ENCODE peak calls at places on chromosomes 3 and 15, in ten cellular contexts. K is AG10803; T is astrocyte; R is AG09309; C is fibroblast of the aortic adventitia; H is progenitor cell of endocrine pancreas; L is foreskin fibroblast; N is uterus; D is activated CD8-positive, alpha-beta T cell treated with anti-CD3 and anti-CD28 coated beads for 36 hours; P is cardiac muscle cell. A is an unnamed sample.
A peak's percentile ranks its signal among the peaks of the same experiment; 100 is the strongest.

GRCh38 chr15:99105516-99106341 is 849 bp downstream of the SYNM start:
- DNase-seq in K (peak; percentile 66), T (peak; percentile 65), R (no peak), C (peak; percentile 46), H (peak; percentile 30), L (peak; percentile 68), N (peak; percentile 43), D (peak; percentile 48), P (peak; percentile 68), A (peak; percentile 81)

GRCh38 chr3:182327196-182327681 is 466.1 kb upstream of the ATP11B start:
- DNase-seq in K (peak; percentile 11), T (peak; percentile 95), R (no peak), C (no peak), H (no peak), L (no peak), N (no peak), D (no peak), P (no peak), A (no peak)

GRCh38 chr15:22241451-22241850 is 161.1 kb downstream of the OR4M2 start:
- DNase-seq in K (no peak), T (no peak), R (no peak), C (no peak), H (no peak), L (no peak), N (no peak), D (no peak), P (no peak), A (no peak)

GRCh38 chr3:14228611-14229470 is 50.2 kb downstream of the LSM3 start:
- DNase-seq in K (no peak), T (no peak), R (no peak), C (no peak), H (no peak), L (no peak), N (no peak), D (no peak), P (no peak), A (no peak)

GRCh38 chr3:180947761-180948390 is 35.4 kb downstream of the FXR1 start:
- DNase-seq in K (no peak), T (no peak), R (no peak), C (peak; percentile 8), H (no peak), L (no peak), N (no peak), D (no peak), P (no peak), A (no peak)

GRCh38 chr3:133138017-133138416 is 99.8 kb downstream of the TMEM108 start:
- DNase-seq in K (no peak), T (no peak), R (no peak), C (no peak), H (no peak), L (no peak), N (no peak), D (no peak), P (no peak), A (no peak)

GRCh38 chr3:9349321-9350117 is 13.3 kb upstream of the THUMPD3 start:
- DNase-seq in K (peak; percentile 88), T (peak; percentile 87), R (peak; percentile 75), C (peak; percentile 73), H (no peak), L (peak; percentile 97), N (no peak), D (no peak), P (peak; percentile 48), A (no peak)

GRCh38 chr3:172938788-172939187 is 188.3 kb downstream of the ECT2 start:
- DNase-seq in K (no peak), T (peak; percentile 12), R (no peak), C (peak; percentile 15), H (no peak), L (no peak), N (no peak), D (no peak), P (peak; percentile 29), A (no peak)

GRCh38 chr3:124699686-124700396 is 30.4 kb upstream of the UMPS start:
- DNase-seq in K (no peak), T (no peak), R (no peak), C (no peak), H (no peak), L (no peak), N (no peak), D (no peak), P (no peak), A (no peak)

GRCh38 chr15:80183886-80184285 is 31.1 kb downstream of the FAH start:
- DNase-seq in K (no peak), T (no peak), R (no peak), C (no peak), H (no peak), L (no peak), N (no peak), D (no peak), P (no peak), A (peak; percentile 56)

GRCh38 chr3:191138937-191139336 is 60.1 kb upstream of the OSTN start:
- DNase-seq in K (no peak), T (no peak), R (no peak), C (no peak), H (no peak), L (no peak), N (no peak), D (no peak), P (no peak), A (no peak)

GRCh38 chr15:60548101-60548500 is 69.2 kb upstream of the ICE2 start:
- DNase-seq in K (no peak), T (no peak), R (no peak), C (no peak), H (no peak), L (no peak), N (no peak), D (peak; percentile 86), P (no peak), A (no peak)

GRCh38 chr3:29334652-29335189 is 53.9 kb downstream of the RBMS3 start:
- DNase-seq in K (no peak), T (peak; percentile 41), R (no peak), C (no peak), H (no peak), L (no peak), N (no peak), D (no peak), P (no peak), A (no peak)

GRCh38 chr15:57391537-57391936 is 15.2 kb downstream of the CGNL1 start:
- DNase-seq in K (no peak), T (no peak), R (no peak), C (no peak), H (no peak), L (no peak), N (no peak), D (no peak), P (no peak), A (no peak)

GRCh38 chr15:36596915-36597314 is 17.5 kb downstream of the CDIN1 start:
- DNase-seq in K (no peak), T (no peak), R (no peak), C (no peak), H (no peak), L (no peak), N (no peak), D (no peak), P (no peak), A (no peak)

GRCh38 chr15:93523490-93523889 is 434.5 kb upstream of the RGMA start:
- DNase-seq in K (peak; percentile 79), T (peak; percentile 86), R (no peak), C (no peak), H (no peak), L (no peak), N (no peak), D (no peak), P (no peak), A (no peak)
- TF ChIP-seq CTCF in K (no peak), T (no peak), R (no peak), C (no peak), H (no peak), L (no peak), N (no peak), D (no peak), P (no peak), A (no peak)

DNA sequence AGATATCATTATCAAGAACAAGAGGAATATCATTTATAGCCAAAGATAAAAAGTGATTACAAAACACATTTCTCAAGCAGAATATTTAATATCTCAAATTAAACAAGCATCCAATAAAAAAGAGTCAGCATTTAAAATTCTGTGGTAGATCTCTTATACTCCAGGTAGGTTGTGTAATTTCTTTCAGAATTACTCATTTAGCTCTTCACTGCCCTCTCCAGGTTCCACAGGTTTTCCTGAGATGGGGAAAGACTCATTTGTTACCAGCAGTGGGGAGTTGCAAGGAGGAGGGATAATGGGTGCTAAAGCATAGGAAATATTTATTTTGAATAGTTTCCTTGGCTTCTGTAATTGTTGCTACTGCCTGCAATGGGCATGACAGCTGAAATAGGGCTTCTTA is 83.1 kb upstream of the RASGRP1 start:
- DNase-seq in K (peak; percentile 7), T (peak; percentile 4), R (no peak), C (peak; percentile 32), H (no peak), L (no peak), N (no peak), D (no peak), P (peak; percentile 47), A (no peak)
- TF ChIP-seq CTCF in K (peak; percentile 47), T (peak; percentile 26), R (peak; percentile 49), C (peak; percentile 42), H (peak; percentile 39), L (peak; percentile 34), N (no peak), D (no peak), P (peak; percentile 47), A (no peak)

GRCh38 chr3:151085227-151085888 is at the start of gene MED12L:
- DNase-seq in K (peak; percentile 70), T (peak; percentile 74), R (peak; percentile 17), C (peak; percentile 62), H (peak; percentile 77), L (peak; percentile 71), N (peak; percentile 72), D (peak; percentile 73), P (peak; percentile 81), A (peak; percentile 88)
- TF ChIP-seq CTCF in K (no peak), T (no peak), R (no peak), C (no peak), H (peak; percentile 43), L (no peak), N (no peak), D (no peak), P (peak; percentile 7), A (no peak)

GRCh38 chr15:91099616-91100560 is at the start of gene SV2B:
- DNase-seq in K (peak; percentile 12), T (peak; percentile 32), R (no peak), C (peak; percentile 23), H (peak; percentile 41), L (peak; percentile 26), N (no peak), D (peak; percentile 69), P (peak; percentile 38), A (peak; percentile 74)

GRCh38 chr15:91100561-91101355 is 701 bp downstream of the SV2B start:
- DNase-seq in K (peak; percentile 11), T (no peak), R (no peak), C (peak; percentile 31), H (no peak), L (peak; percentile 3), N (no peak), D (peak; percentile 26), P (peak; percentile 21), A (no peak)

GRCh38 chr15:91102546-91103330 is 2.7 kb downstream of the SV2B start:
- DNase-seq in K (no peak), T (no peak), R (no peak), C (no peak), H (no peak), L (no peak), N (no peak), D (no peak), P (no peak), A (no peak)

GRCh38 chr15:91104111-91104510 is 4.1 kb downstream of the SV2B start:
- DNase-seq in K (no peak), T (no peak), R (no peak), C (no peak), H (no peak), L (no peak), N (no peak), D (no peak), P (no peak), A (no peak)

GRCh38 chr15:91101356-91101920 is 1.4 kb downstream of the SV2B start:
- DNase-seq in K (no peak), T (no peak), R (no peak), C (no peak), H (no peak), L (no peak), N (no peak), D (no peak), P (no peak), A (no peak)
- TF ChIP-seq CTCF in K (no peak), T (no peak), R (no peak), C (no peak), H (no peak), L (no peak), N (no peak), D (no peak), P (no peak), A (no peak)

A was measured in glutamatergic neuron.